ENCODE peak calls at places on chromosomes 5 and 9, in nine cellular contexts. Y, I, E, R, K, Q, B, N and J are unnamed samples.

GRCh38 chr5:173802670-173803165 is 85.4 kb upstream of the CPEB4 start:
- DNase-seq in Y (no peak), I (peak), E (peak), R (no peak), K (peak), Q (no peak), B (no peak), N (peak), J (peak)

GRCh38 chr5:119016125-119016774 is 27.9 kb upstream of the DTWD2 start:
- DNase-seq in Y (no peak), I (peak), E (no peak), R (no peak), K (peak), Q (no peak), B (no peak), N (no peak), J (no peak)

GRCh38 chr5:134161712-134162395 is 14.9 kb downstream of the SKP1 start:
- DNase-seq in Y (no peak), I (no peak), E (no peak), R (no peak), K (no peak), Q (no peak), B (no peak), N (no peak), J (no peak)

GRCh38 chr5:19270153-19270552 is 717.8 kb downstream of the CDH18 start:
- DNase-seq in Y (no peak), I (no peak), E (no peak), R (no peak), K (peak), Q (no peak), B (no peak), N (no peak), J (no peak)

GRCh38 chr5:64635056-64635686 is 55.1 kb upstream of the SHISAL2B start:
- DNase-seq in Y (no peak), I (peak), E (no peak), R (no peak), K (no peak), Q (no peak), B (no peak), N (no peak), J (no peak)

GRCh38 chr5:158899792-158900191 is 199.9 kb downstream of the EBF1 start:
- DNase-seq in Y (no peak), I (no peak), E (no peak), R (no peak), K (peak), Q (peak), B (no peak), N (no peak), J (no peak)

GRCh38 chr9:4070266-4070665 is 229.6 kb downstream of the GLIS3 start:
- DNase-seq in Y (no peak), I (peak), E (no peak), R (no peak), K (no peak), Q (no peak), B (no peak), N (no peak), J (no peak)

GRCh38 chr9:95315108-95315746 is 2.3 kb downstream of the FANCC start:
- DNase-seq in Y (no peak), I (peak), E (no peak), R (no peak), K (no peak), Q (no peak), B (no peak), N (no peak), J (no peak)

GRCh38 chr5:112290667-112291066 is 128.4 kb downstream of the EPB41L4A start:
- DNase-seq in Y (no peak), I (no peak), E (no peak), R (no peak), K (no peak), Q (no peak), B (no peak), N (no peak), J (no peak)

GRCh38 chr9:86794356-86795046 is 152.8 kb downstream of the GAS1 start:
- DNase-seq in Y (peak), I (no peak), E (no peak), R (no peak), K (no peak), Q (no peak), B (no peak), N (no peak), J (no peak)

GRCh38 chr9:86792136-86792535 is 155.2 kb downstream of the GAS1 start:
- DNase-seq in Y (no peak), I (no peak), E (no peak), R (no peak), K (no peak), Q (no peak), B (no peak), N (peak), J (peak)

GRCh38 chr9:86795047-86795437 is 152.3 kb downstream of the GAS1 start:
- DNase-seq in Y (no peak), I (no peak), E (peak), R (no peak), K (no peak), Q (no peak), B (no peak), N (no peak), J (no peak)

GRCh38 chr9:86796671-86797070 is 150.6 kb downstream of the GAS1 start:
- DNase-seq in Y (no peak), I (no peak), E (no peak), R (no peak), K (no peak), Q (no peak), B (no peak), N (no peak), J (no peak)

GRCh38 chr9:86795861-86796497 is 151.3 kb downstream of the GAS1 start:
- DNase-seq in Y (peak), I (no peak), E (no peak), R (no peak), K (peak), Q (peak), B (no peak), N (no peak), J (no peak)
- TF ChIP-seq CTCF in Y (peak), I (no peak), E (peak), R (no peak), K (no peak), Q (no peak), B (peak), N (no peak), J (no peak)

GRCh38 chr5:150596826-150597225 is 43.6 kb upstream of the SYNPO start:
- DNase-seq in Y (no peak), I (peak), E (peak), R (no peak), K (no peak), Q (no peak), B (no peak), N (no peak), J (no peak)

GRCh38 chr5:150599281-150599680 is 41.2 kb upstream of the SYNPO start:
- DNase-seq in Y (no peak), I (no peak), E (no peak), R (no peak), K (no peak), Q (no peak), B (no peak), N (no peak), J (no peak)

GRCh38 chr5:150598821-150599273 is 41.6 kb upstream of the SYNPO start:
- DNase-seq in Y (no peak), I (no peak), E (peak), R (no peak), K (no peak), Q (no peak), B (no peak), N (no peak), J (no peak)

GRCh38 chr5:150596313-150596712 is 44.1 kb upstream of the SYNPO start:
- DNase-seq in Y (no peak), I (no peak), E (no peak), R (no peak), K (no peak), Q (no peak), B (no peak), N (no peak), J (no peak)

DNA sequence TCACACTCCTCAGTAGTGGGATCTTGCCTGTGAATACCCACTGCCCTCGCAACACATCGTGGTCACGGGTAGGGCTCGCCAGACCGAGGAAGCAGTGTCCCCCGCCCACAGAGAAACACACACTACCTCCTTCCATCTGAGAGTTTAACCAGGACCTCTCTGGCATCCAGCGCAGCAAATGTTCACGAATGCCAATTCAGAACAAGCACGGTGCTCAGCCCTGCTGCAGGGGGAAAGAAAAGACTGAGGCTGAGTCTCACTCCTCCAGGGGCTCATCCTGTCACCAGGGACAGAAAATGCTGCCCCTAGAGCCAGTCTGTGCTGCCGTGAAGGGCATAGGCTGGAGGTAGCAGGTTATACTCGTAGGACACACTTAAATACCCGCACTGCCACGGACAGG is 42.4 kb upstream of the SYNPO start:
- DNase-seq in Y (no peak), I (peak), E (peak), R (no peak), K (no peak), Q (no peak), B (no peak), N (no peak), J (no peak)
- TF ChIP-seq CTCF in Y (no peak), I (no peak), E (no peak), R (no peak), K (no peak), Q (no peak), B (no peak), N (no peak), J (no peak)

GRCh38 chr5:155046591-155046990 is 33.0 kb downstream of the KIF4B start:
- DNase-seq in Y (no peak), I (no peak), E (no peak), R (no peak), K (peak), Q (no peak), B (no peak), N (no peak), J (no peak)

GRCh38 chr5:155050384-155051019 is 36.9 kb downstream of the KIF4B start:
- DNase-seq in Y (no peak), I (peak), E (no peak), R (no peak), K (no peak), Q (no peak), B (no peak), N (no peak), J (no peak)

GRCh38 chr5:155052532-155052931 is 39.0 kb downstream of the KIF4B start:
- DNase-seq in Y (no peak), I (no peak), E (no peak), R (no peak), K (no peak), Q (no peak), B (no peak), N (no peak), J (no peak)

GRCh38 chr5:155047818-155048217 is 34.3 kb downstream of the KIF4B start:
- DNase-seq in Y (no peak), I (no peak), E (no peak), R (no peak), K (no peak), Q (no peak), B (no peak), N (no peak), J (no peak)

GRCh38 chr5:155049569-155050383 is 36.2 kb downstream of the KIF4B start:
- DNase-seq in Y (no peak), I (peak), E (no peak), R (no peak), K (no peak), Q (no peak), B (no peak), N (no peak), J (peak)
- TF ChIP-seq CTCF in Y (peak), I (peak), E (peak), R (peak), K (no peak), Q (no peak), B (peak), N (peak), J (peak)

DNA sequence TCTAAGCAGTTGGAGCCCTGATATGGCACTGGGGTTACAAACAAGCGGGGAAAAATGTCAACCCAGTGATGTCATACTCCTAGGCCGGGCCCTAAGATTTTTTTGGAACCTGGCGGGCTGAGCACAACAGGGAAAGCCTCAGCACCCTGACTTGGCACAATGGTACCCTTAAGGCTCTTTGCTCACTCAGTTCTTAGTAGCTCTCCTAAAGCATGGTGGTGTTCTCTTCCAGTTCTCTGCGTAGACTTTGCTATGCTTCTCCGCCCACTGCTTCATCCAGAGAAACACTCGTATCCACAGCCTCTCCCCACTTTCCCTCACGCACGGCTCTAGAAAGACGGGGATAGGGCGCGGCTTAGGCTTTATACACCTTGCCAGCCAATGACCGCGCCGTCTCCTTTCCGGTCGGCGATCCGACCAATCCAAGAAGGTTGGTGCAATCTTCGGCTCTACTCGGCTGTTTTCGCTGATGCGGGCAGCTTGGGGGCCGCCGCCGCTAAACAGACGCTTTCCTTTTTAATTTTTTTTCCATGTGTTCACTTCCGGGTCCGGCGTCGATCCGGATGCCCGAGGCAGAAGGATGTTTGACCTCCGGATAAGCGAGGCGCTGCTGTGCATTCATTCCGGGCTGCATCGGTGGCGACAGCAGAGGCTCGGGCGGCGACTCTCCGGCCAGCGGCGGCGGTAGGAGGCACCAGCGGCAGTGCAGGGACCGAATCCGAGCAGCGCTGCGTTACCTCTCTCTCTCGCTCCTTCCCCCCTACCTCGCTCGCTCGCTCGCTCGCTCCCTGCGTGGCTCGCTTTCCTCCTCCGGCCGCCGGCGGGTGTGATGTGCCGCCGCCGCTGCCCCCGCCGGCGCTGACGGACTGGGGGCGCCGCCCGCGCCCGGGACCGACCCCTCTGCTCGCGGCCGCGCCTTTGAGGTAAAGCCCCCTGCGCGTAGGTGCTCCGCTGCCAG is at the start of gene CSNK1G3:
- DNase-seq in Y (peak), I (peak), E (peak), R (peak), K (peak), Q (peak), B (peak), N (peak), J (peak)
- TF ChIP-seq CTCF in Y (peak), I (no peak), E (no peak), R (no peak), K (no peak), Q (no peak), B (no peak), N (no peak), J (no peak)

GRCh38 chr5:135966790-135967189 is 12.0 kb upstream of the LECT2 start:
- DNase-seq in Y (no peak), I (no peak), E (no peak), R (no peak), K (no peak), Q (no peak), B (no peak), N (no peak), J (no peak)

GRCh38 chr5:135965504-135965903 is 10.7 kb upstream of the LECT2 start:
- DNase-seq in Y (no peak), I (no peak), E (no peak), R (no peak), K (no peak), Q (no peak), B (no peak), N (no peak), J (no peak)

GRCh38 chr5:135966165-135966564 is 11.4 kb upstream of the LECT2 start:
- DNase-seq in Y (no peak), I (no peak), E (no peak), R (no peak), K (no peak), Q (peak), B (no peak), N (no peak), J (no peak)

DNA sequence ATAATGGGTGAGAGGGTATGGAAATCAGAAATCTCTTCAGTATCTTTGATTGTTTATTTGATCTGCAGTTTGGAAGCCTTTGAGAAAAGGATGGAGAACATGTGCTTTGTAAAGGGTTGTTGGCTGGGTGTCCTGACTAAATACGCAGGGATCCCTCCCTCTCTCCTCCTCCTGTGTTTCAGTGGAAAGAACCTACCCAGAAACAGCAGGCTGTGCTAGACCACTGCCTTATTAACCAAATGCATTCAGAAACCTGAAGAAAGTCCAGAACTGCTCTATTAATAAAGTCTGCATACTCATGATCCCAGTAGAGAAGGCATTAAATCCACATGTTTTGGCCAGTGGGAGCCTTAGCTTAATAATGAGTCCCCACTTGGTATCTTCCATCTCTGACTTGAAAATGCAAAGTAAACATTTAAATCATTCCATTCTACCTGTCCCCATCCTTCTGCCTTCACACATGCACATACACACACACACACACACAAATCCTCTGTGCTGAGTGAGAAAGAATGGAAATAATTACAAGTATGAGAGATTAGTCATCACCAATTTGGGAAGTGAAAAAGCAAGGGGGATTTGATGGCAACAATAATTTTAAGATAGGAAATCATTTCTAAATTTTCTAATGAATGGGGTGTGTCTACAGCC is 10.0 kb upstream of the LECT2 start:
- DNase-seq in Y (no peak), I (no peak), E (no peak), R (no peak), K (no peak), Q (no peak), B (no peak), N (no peak), J (no peak)
- TF ChIP-seq CTCF in Y (peak), I (no peak), E (no peak), R (no peak), K (no peak), Q (no peak), B (no peak), N (no peak), J (no peak)

DNA sequence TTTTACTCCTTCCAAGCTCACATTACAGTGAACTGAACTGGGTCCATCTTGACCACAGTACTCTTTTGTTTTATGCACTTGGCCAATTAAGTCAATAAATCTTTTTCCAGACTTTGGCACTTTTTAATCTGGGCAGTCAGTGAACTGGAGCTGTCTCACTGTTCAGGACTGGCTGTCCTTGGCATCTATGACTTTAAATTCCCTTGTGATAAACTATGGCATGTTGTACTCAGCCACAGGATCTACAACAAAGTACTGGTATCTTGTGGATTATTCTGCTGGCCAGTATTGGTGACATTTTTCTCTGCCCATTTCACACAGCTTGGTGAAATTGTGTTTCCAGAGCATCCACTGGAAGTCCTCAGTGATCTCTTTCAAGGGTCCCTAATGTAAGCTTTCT is 1144.8 kb upstream of the SEMA6A start:
- DNase-seq in Y (no peak), I (no peak), E (no peak), R (no peak), K (no peak), Q (no peak), B (no peak), N (no peak), J (no peak)
- TF ChIP-seq CTCF in Y (no peak), I (no peak), E (no peak), R (no peak), K (no peak), Q (no peak), B (no peak), N (no peak), J (no peak)

DNA sequence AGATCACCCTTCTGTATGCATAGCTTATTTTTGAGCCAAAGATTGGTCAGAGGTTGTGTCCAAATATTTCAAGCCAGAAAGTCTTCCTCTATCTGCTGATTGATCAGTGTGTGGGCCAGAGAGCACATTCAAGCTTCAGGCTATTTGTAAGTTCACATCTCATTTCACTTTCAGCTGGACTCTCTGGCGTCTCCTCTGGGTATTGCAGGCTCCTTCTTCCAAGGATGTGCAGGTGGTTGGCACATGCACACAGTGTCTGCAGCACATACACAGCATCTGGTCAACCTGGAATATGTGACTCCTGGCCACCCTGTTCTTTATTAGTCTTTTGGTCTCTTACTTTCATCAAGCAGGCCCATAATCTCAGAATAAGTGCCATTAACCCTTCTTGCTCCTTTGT is 516.1 kb downstream of the ANXA1 start:
- DNase-seq in Y (no peak), I (peak), E (no peak), R (no peak), K (no peak), Q (no peak), B (no peak), N (no peak), J (peak)
- TF ChIP-seq CTCF in Y (peak), I (no peak), E (no peak), R (peak), K (no peak), Q (no peak), B (no peak), N (no peak), J (no peak)